ENCODE peak calls at places on chromosome 22, in eight cellular contexts. C is ascending aorta; Z is pancreas; K is Peyer's patch; V is hepatocyte; F is mucosa of descending colon; L is CD8-positive, alpha-beta T cell; I is brain microvascular endothelial cell. D is an unnamed sample.
A peak's percentile ranks its signal among the peaks of the same experiment; 100 is the strongest.

GRCh38 chr22:40218723-40219294 is 41.1 kb downstream of the TNRC6B start:
- DNase-seq in C (no peak), Z (no peak), K (no peak), V (peak; percentile 46), F (no peak), L (no peak), I (no peak), D (no peak)

GRCh38 chr22:26428515-26429457 is at the start of gene ASPHD2:
- DNase-seq in C (no peak), Z (peak; percentile 29), K (peak; percentile 80), V (peak; percentile 83), F (peak; percentile 85), L (peak; percentile 65), I (peak; percentile 44), D (peak; percentile 54)

GRCh38 chr22:44648821-44649566 is 53.0 kb upstream of the PRR5 start:
- DNase-seq in C (no peak), Z (no peak), K (no peak), V (peak; percentile 74), F (no peak), L (no peak), I (peak; percentile 6), D (no peak)

GRCh38 chr22:26367402-26368245 is 61.4 kb upstream of the ASPHD2 start:
- DNase-seq in C (no peak), Z (peak; percentile 13), K (no peak), V (peak; percentile 73), F (no peak), L (peak; percentile 33), I (peak; percentile 32), D (peak; percentile 23)

GRCh38 chr22:21974058-21974649 is 8.4 kb downstream of the TOP3B start:
- DNase-seq in C (no peak), Z (no peak), K (no peak), V (no peak), F (no peak), L (no peak), I (no peak), D (no peak)

GRCh38 chr22:45864959-45865496 is 111.9 kb downstream of the WNT7B start:
- DNase-seq in C (no peak), Z (no peak), K (no peak), V (no peak), F (no peak), L (no peak), I (no peak), D (no peak)

GRCh38 chr22:20267441-20268288 is 453 bp downstream of the RTN4R start:
- DNase-seq in C (no peak), Z (no peak), K (peak; percentile 66), V (no peak), F (peak; percentile 68), L (no peak), I (no peak), D (peak; percentile 14)

GRCh38 chr22:28023036-28023435 is 104.0 kb upstream of the PITPNB start:
- DNase-seq in C (no peak), Z (no peak), K (peak; percentile 28), V (no peak), F (peak; percentile 3), L (no peak), I (no peak), D (no peak)

GRCh38 chr22:36257948-36258674 is 5.2 kb downstream of the APOL1 start:
- DNase-seq in C (no peak), Z (no peak), K (no peak), V (no peak), F (no peak), L (no peak), I (no peak), D (no peak)

GRCh38 chr22:36257308-36257707 is 4.4 kb downstream of the APOL1 start:
- DNase-seq in C (no peak), Z (no peak), K (no peak), V (no peak), F (no peak), L (no peak), I (no peak), D (no peak)

GRCh38 chr22:36258750-36259619 is 6.1 kb downstream of the APOL1 start:
- DNase-seq in C (no peak), Z (no peak), K (no peak), V (peak; percentile 51), F (peak; percentile 36), L (no peak), I (no peak), D (no peak)

GRCh38 chr22:36253523-36254490 is 874 bp downstream of the APOL1 start:
- DNase-seq in C (no peak), Z (no peak), K (no peak), V (no peak), F (no peak), L (no peak), I (no peak), D (no peak)

DNA sequence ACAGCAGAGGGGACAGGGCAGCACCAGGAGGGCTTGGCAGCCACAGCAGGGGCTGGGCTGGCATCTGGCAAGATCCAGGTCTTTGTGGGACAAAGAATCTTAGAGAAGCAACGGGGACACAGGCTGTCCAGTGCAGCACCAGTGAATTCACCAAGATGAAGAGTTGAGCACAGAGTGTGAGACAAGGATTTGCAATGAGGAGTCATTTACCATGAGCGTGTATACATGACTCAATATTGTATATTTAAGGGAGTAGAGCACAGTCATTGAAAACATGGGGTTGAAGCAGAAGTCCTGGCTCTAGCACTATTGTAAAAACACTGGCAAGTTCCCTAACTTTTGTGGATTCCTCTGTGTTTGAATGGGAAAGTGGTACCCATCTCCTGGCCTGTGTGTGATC is 3.5 kb downstream of the APOL1 start:
- DNase-seq in C (no peak), Z (no peak), K (no peak), V (no peak), F (no peak), L (no peak), I (no peak), D (no peak)
- H3K4me3 ChIP-seq in C (no peak overlapping the region), Z (no peak overlapping the region), K (no peak overlapping the region), V (no peak overlapping the region), F (no peak overlapping the region), L (no peak overlapping the region), I (no peak overlapping the region), D (no peak overlapping the region)

GRCh38 chr22:32662587-32662915 is 139.0 kb upstream of the TIMP3 start:
- DNase-seq in C (no peak), Z (no peak), K (no peak), V (no peak), F (no peak), L (no peak), I (no peak), D (no peak)

GRCh38 chr22:32665676-32666075 is 135.8 kb upstream of the TIMP3 start:
- DNase-seq in C (no peak), Z (no peak), K (no peak), V (no peak), F (no peak), L (no peak), I (no peak), D (no peak)

GRCh38 chr22:32661296-32661695 is 140.2 kb upstream of the TIMP3 start:
- DNase-seq in C (no peak), Z (no peak), K (no peak), V (peak; percentile 24), F (no peak), L (no peak), I (peak; percentile 89), D (peak; percentile 81)

GRCh38 chr22:32660292-32660691 is 141.2 kb upstream of the TIMP3 start:
- DNase-seq in C (no peak), Z (peak; percentile 42), K (peak; percentile 73), V (peak; percentile 81), F (peak; percentile 76), L (peak; percentile 32), I (peak; percentile 47), D (peak; percentile 60)

GRCh38 chr22:32661737-32662586 is 139.5 kb upstream of the TIMP3 start:
- DNase-seq in C (no peak), Z (no peak), K (no peak), V (no peak), F (no peak), L (no peak), I (peak; percentile 53), D (peak; percentile 71)
- H3K4me3 ChIP-seq in C (no peak overlapping the region), Z (no peak overlapping the region), K (no peak overlapping the region), V (no peak overlapping the region), F (no peak overlapping the region), L (no peak overlapping the region), I (no peak overlapping the region), D (no peak overlapping the region)

GRCh38 chr22:42836026-42836425 is 21.0 kb downstream of the ARFGAP3 start:
- DNase-seq in C (no peak), Z (no peak), K (no peak), V (no peak), F (no peak), L (no peak), I (no peak), D (no peak)

GRCh38 chr22:42834177-42834949 is 22.7 kb downstream of the ARFGAP3 start:
- DNase-seq in C (no peak), Z (no peak), K (no peak), V (no peak), F (no peak), L (no peak), I (no peak), D (no peak)

GRCh38 chr22:42830161-42830560 is 26.9 kb downstream of the ARFGAP3 start:
- DNase-seq in C (no peak), Z (no peak), K (no peak), V (no peak), F (no peak), L (no peak), I (no peak), D (no peak)

GRCh38 chr22:42831712-42832111 is 25.4 kb downstream of the ARFGAP3 start:
- DNase-seq in C (no peak), Z (no peak), K (no peak), V (no peak), F (no peak), L (no peak), I (no peak), D (no peak)

GRCh38 chr22:42833104-42833503 is 24.0 kb downstream of the ARFGAP3 start:
- DNase-seq in C (no peak), Z (no peak), K (no peak), V (no peak), F (no peak), L (no peak), I (no peak), D (no peak)
- H3K4me3 ChIP-seq in C (no peak overlapping the region), Z (no peak overlapping the region), K (no peak overlapping the region), V (no peak overlapping the region), F (no peak overlapping the region), L (no peak overlapping the region), I (no peak overlapping the region), D (no peak overlapping the region)

GRCh38 chr22:29596408-29596807 is 7.0 kb upstream of the NF2 start:
- DNase-seq in C (no peak), Z (no peak), K (no peak), V (no peak), F (no peak), L (no peak), I (no peak), D (peak; percentile 6)

GRCh38 chr22:29605236-29605850 is 1.9 kb downstream of the NF2 start:
- DNase-seq in C (no peak), Z (no peak), K (no peak), V (no peak), F (no peak), L (no peak), I (no peak), D (no peak)

GRCh38 chr22:29603358-29604191 is at the start of gene NF2:
- DNase-seq in C (peak; percentile 97), Z (peak; percentile 99), K (peak; percentile 99), V (peak; percentile 99), F (peak; percentile 99), L (peak; percentile 96), I (peak; percentile 99), D (peak; percentile 98)

GRCh38 chr22:29606320-29606719 is 2.9 kb downstream of the NF2 start:
- DNase-seq in C (no peak), Z (no peak), K (no peak), V (no peak), F (no peak), L (no peak), I (no peak), D (no peak)

DNA sequence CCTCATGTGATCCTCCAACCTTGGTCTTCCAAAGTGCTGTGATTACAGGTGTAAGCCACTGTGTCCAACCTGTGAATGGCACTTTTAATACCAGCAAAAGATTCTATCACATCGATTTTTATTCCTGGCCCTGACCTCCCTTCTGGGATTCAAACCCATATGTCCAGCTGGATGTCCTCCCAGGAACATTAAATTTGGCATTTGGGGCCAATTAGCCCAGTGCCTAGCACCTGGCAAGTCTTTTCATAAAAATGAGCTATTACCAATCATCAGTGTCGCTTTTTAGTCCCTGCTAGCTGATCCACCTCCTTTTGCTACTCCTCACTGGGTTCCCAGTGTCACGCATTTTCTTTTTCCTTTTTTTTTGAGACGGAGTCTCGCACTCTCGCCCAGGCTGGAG is 2.6 kb upstream of the NF2 start:
- DNase-seq in C (no peak), Z (no peak), K (no peak), V (no peak), F (no peak), L (no peak), I (no peak), D (no peak)
- H3K4me3 ChIP-seq in C (no peak overlapping the region), Z (no peak overlapping the region), K (no peak overlapping the region), V (no peak overlapping the region), F (no peak overlapping the region), L (no peak overlapping the region), I (no peak overlapping the region), D (no peak overlapping the region)

D was measured in MG63.